ENCODE peak calls at places on chromosomes 11 and 22, in nine cellular contexts. One of them, this sample, is unnamed.

GRCh38 chr11:104776501-104777170 is 121.6 kb downstream of the CASP12 start:
- DNase-seq in ecto neural progenitor cell: no peak
- DNase-seq in lung: no peak
- DNase-seq in NCI-H1930: no peak
- DNase-seq in dermis blood vessel endothelial cell: no peak
- DNase-seq in coronary artery: no peak
- DNase-seq in memory B cell: no peak
- DNase-seq in left ventricle myocardium inferior: no peak
- DNase-seq in NCI-H345: no peak
- DNase-seq in this sample: no peak

GRCh38 chr11:132463941-132464340 is 1068.4 kb downstream of the OPCML start:
- DNase-seq in NCI-H1930: no peak
- DNase-seq in lung: no peak
- DNase-seq in coronary artery: no peak
- DNase-seq in dermis blood vessel endothelial cell: no peak
- DNase-seq in left ventricle myocardium inferior: no peak
- DNase-seq in ecto neural progenitor cell: no peak
- DNase-seq in NCI-H345: no peak
- DNase-seq in memory B cell: no peak
- DNase-seq in this sample: no peak

GRCh38 chr11:74134661-74135515 is 35.9 kb downstream of the C2CD3 start:
- DNase-seq in coronary artery: no peak
- DNase-seq in ecto neural progenitor cell: no peak
- DNase-seq in lung: no peak
- DNase-seq in left ventricle myocardium inferior: no peak
- DNase-seq in NCI-H1930: no peak
- DNase-seq in NCI-H345: no peak
- DNase-seq in memory B cell: no peak
- DNase-seq in dermis blood vessel endothelial cell: no peak
- DNase-seq in this sample: no peak

GRCh38 chr11:65454696-65455456 is 32.3 kb downstream of the NEAT1 start:
- DNase-seq in coronary artery: peak; percentile 92
- DNase-seq in ecto neural progenitor cell: peak; percentile 87
- DNase-seq in memory B cell: peak; percentile 71
- DNase-seq in NCI-H1930: peak; percentile 78
- DNase-seq in NCI-H345: peak; percentile 88
- DNase-seq in lung: peak; percentile 88
- DNase-seq in left ventricle myocardium inferior: peak; percentile 92
- DNase-seq in dermis blood vessel endothelial cell: peak; percentile 89
- DNase-seq in this sample: peak; percentile 97

GRCh38 chr11:80727315-80727714 is 1286.5 kb upstream of the TENM4 start:
- DNase-seq in coronary artery: no peak
- DNase-seq in lung: no peak
- DNase-seq in dermis blood vessel endothelial cell: no peak
- DNase-seq in left ventricle myocardium inferior: no peak
- DNase-seq in NCI-H1930: peak; percentile 21
- DNase-seq in memory B cell: no peak
- DNase-seq in NCI-H345: no peak
- DNase-seq in ecto neural progenitor cell: peak; percentile 47
- DNase-seq in this sample: no peak

GRCh38 chr11:61742391-61742790 is 10.0 kb upstream of the MYRF start:
- DNase-seq in coronary artery: no peak
- DNase-seq in NCI-H345: no peak
- DNase-seq in dermis blood vessel endothelial cell: no peak
- DNase-seq in memory B cell: no peak
- DNase-seq in left ventricle myocardium inferior: no peak
- DNase-seq in ecto neural progenitor cell: no peak
- DNase-seq in lung: peak; percentile 47
- DNase-seq in NCI-H1930: no peak
- DNase-seq in this sample: no peak

GRCh38 chr11:107397357-107397756 is 60.3 kb downstream of the CWF19L2 start:
- DNase-seq in memory B cell: no peak
- DNase-seq in ecto neural progenitor cell: peak; percentile 62
- DNase-seq in NCI-H345: no peak
- DNase-seq in coronary artery: no peak
- DNase-seq in lung: no peak
- DNase-seq in NCI-H1930: no peak
- DNase-seq in left ventricle myocardium inferior: no peak
- DNase-seq in dermis blood vessel endothelial cell: no peak
- DNase-seq in this sample: no peak

GRCh38 chr11:65911682-65912568 is 6.9 kb downstream of the C11orf68 start:
- DNase-seq in lung: peak; percentile 52
- DNase-seq in memory B cell: no peak
- DNase-seq in left ventricle myocardium inferior: peak; percentile 48
- DNase-seq in ecto neural progenitor cell: peak; percentile 59
- DNase-seq in NCI-H345: peak; percentile 45
- DNase-seq in coronary artery: no peak
- DNase-seq in dermis blood vessel endothelial cell: peak; percentile 56
- DNase-seq in NCI-H1930: peak; percentile 28
- DNase-seq in this sample: no peak

GRCh38 chr11:35822815-35823495 is 120.9 kb upstream of the LDLRAD3 start:
- DNase-seq in coronary artery: no peak
- DNase-seq in left ventricle myocardium inferior: no peak
- DNase-seq in memory B cell: no peak
- DNase-seq in dermis blood vessel endothelial cell: no peak
- DNase-seq in NCI-H1930: no peak
- DNase-seq in NCI-H345: no peak
- DNase-seq in lung: no peak
- DNase-seq in ecto neural progenitor cell: no peak
- DNase-seq in this sample: no peak

GRCh38 chr11:17129003-17129402 is 51.5 kb upstream of the RPS13 start:
- DNase-seq in NCI-H345: no peak
- DNase-seq in dermis blood vessel endothelial cell: no peak
- DNase-seq in memory B cell: no peak
- DNase-seq in ecto neural progenitor cell: no peak
- DNase-seq in NCI-H1930: no peak
- DNase-seq in lung: no peak
- DNase-seq in left ventricle myocardium inferior: no peak
- DNase-seq in coronary artery: no peak
- DNase-seq in this sample: no peak

GRCh38 chr11:117761993-117762392 is 35.0 kb downstream of the DSCAML1 start:
- DNase-seq in coronary artery: no peak
- DNase-seq in NCI-H1930: no peak
- DNase-seq in dermis blood vessel endothelial cell: no peak
- DNase-seq in memory B cell: no peak
- DNase-seq in ecto neural progenitor cell: no peak
- DNase-seq in NCI-H345: peak; percentile 64
- DNase-seq in left ventricle myocardium inferior: no peak
- DNase-seq in lung: no peak
- DNase-seq in this sample: no peak

GRCh38 chr11:122181372-122181771 is 65.4 kb upstream of the BLID start:
- DNase-seq in NCI-H345: no peak
- DNase-seq in lung: no peak
- DNase-seq in NCI-H1930: no peak
- DNase-seq in dermis blood vessel endothelial cell: no peak
- DNase-seq in coronary artery: no peak
- DNase-seq in ecto neural progenitor cell: no peak
- DNase-seq in left ventricle myocardium inferior: no peak
- DNase-seq in memory B cell: no peak
- DNase-seq in this sample: no peak

GRCh38 chr11:85281550-85281949 is 345.6 kb downstream of the DLG2 start:
- DNase-seq in NCI-H1930: no peak
- DNase-seq in left ventricle myocardium inferior: no peak
- DNase-seq in memory B cell: peak; percentile 14
- DNase-seq in coronary artery: no peak
- DNase-seq in dermis blood vessel endothelial cell: no peak
- DNase-seq in ecto neural progenitor cell: no peak
- DNase-seq in NCI-H345: no peak
- DNase-seq in lung: no peak
- DNase-seq in this sample: no peak

GRCh38 chr11:12750181-12750580 is 76.0 kb downstream of the TEAD1 start:
- DNase-seq in left ventricle myocardium inferior: no peak
- DNase-seq in coronary artery: no peak
- DNase-seq in ecto neural progenitor cell: no peak
- DNase-seq in dermis blood vessel endothelial cell: no peak
- DNase-seq in NCI-H1930: no peak
- DNase-seq in lung: no peak
- DNase-seq in NCI-H345: no peak
- DNase-seq in memory B cell: no peak
- DNase-seq in this sample: no peak

GRCh38 chr22:20267441-20268288 is 453 bp downstream of the RTN4R start:
- DNase-seq in ecto neural progenitor cell: no peak
- DNase-seq in dermis blood vessel endothelial cell: no peak
- DNase-seq in NCI-H1930: no peak
- DNase-seq in coronary artery: no peak
- DNase-seq in left ventricle myocardium inferior: no peak
- DNase-seq in lung: peak; percentile 45
- DNase-seq in memory B cell: no peak
- DNase-seq in NCI-H345: no peak
- DNase-seq in this sample: no peak

GRCh38 chr11:26245046-26245445 is 86.9 kb upstream of the ANO3 start:
- DNase-seq in NCI-H1930: no peak
- DNase-seq in ecto neural progenitor cell: no peak
- DNase-seq in NCI-H345: no peak
- DNase-seq in dermis blood vessel endothelial cell: no peak
- DNase-seq in coronary artery: no peak
- DNase-seq in left ventricle myocardium inferior: no peak
- DNase-seq in memory B cell: no peak
- DNase-seq in lung: no peak
- DNase-seq in this sample: no peak

This sample was measured in esophagus muscularis mucosa.